ENCODE peak calls at places on chromosomes 1 and 21, in eight cellular contexts. O, D, F, X, R, M, W and H are unnamed samples.

GRCh38 chr1:62317021-62317768 is 2.0 kb downstream of the KANK4 start:
- DNase-seq in X (no peak), O (no peak), F (no peak), M (no peak), W (no peak), D (no peak), R (no peak), H (no peak)

GRCh38 chr1:240234477-240235225 is 143.0 kb downstream of the FMN2 start:
- DNase-seq in M (peak), W (peak), F (peak), D (no peak), R (peak), O (no peak), X (no peak), H (no peak)

GRCh38 chr1:100799954-100800612 is 80.5 kb downstream of the VCAM1 start:
- DNase-seq in F (peak), M (peak), O (no peak), W (no peak), R (no peak), D (no peak), X (no peak), H (no peak)

GRCh38 chr21:23475518-23476189 is 2131.6 kb downstream of the MRPL39 start:
- DNase-seq in O (no peak), M (no peak), W (no peak), F (no peak), X (no peak), R (no peak), D (no peak), H (no peak)

GRCh38 chr1:198935371-198935921 is 296.6 kb downstream of the PTPRC start:
- DNase-seq in X (no peak), D (peak), R (peak), M (peak), O (peak), W (peak), F (peak), H (no peak)

GRCh38 chr1:208088319-208088718 is 155.9 kb downstream of the PLXNA2 start:
- DNase-seq in F (peak), M (no peak), X (no peak), W (no peak), O (no peak), D (no peak), R (no peak), H (no peak)

GRCh38 chr1:14826172-14826636 is 227.7 kb downstream of the KAZN start:
- DNase-seq in O (no peak), D (peak), R (peak), M (peak), F (peak), W (no peak), X (peak), H (no peak)

GRCh38 chr1:9009438-9010366 is 16.5 kb downstream of the SLC2A7 start:
- DNase-seq in F (peak), D (no peak), R (no peak), W (no peak), M (peak), X (no peak), O (no peak), H (no peak)

GRCh38 chr1:218665216-218665615 is 320.1 kb downstream of the TGFB2 start:
- DNase-seq in W (no peak), M (peak), O (peak), F (peak), D (no peak), R (no peak), X (no peak), H (no peak)

GRCh38 chr1:176888471-176889032 is 276.0 kb downstream of the ASTN1 start:
- DNase-seq in X (no peak), W (no peak), F (no peak), D (no peak), M (no peak), O (no peak), R (no peak), H (no peak)

GRCh38 chr1:176073524-176074157 is 133.4 kb downstream of the COP1 start:
- DNase-seq in O (no peak), M (peak), D (peak), W (peak), X (no peak), R (peak), F (peak), H (peak)

GRCh38 chr1:202671388-202671787 is 38.9 kb downstream of the SYT2 start:
- DNase-seq in D (no peak), X (no peak), R (no peak), M (no peak), W (no peak), O (no peak), F (no peak), H (no peak)

GRCh38 chr1:221439734-221440436 is 302.0 kb downstream of the DUSP10 start:
- DNase-seq in M (peak), W (peak), X (no peak), F (peak), D (peak), O (no peak), R (peak), H (peak)

GRCh38 chr1:113396585-113396984 is 6.3 kb downstream of the MAGI3 start:
- DNase-seq in D (peak), X (no peak), F (peak), R (peak), M (peak), O (no peak), W (peak), H (no peak)

GRCh38 chr1:24878775-24879742 is 51.0 kb downstream of the RUNX3 start:
- DNase-seq in D (no peak), O (no peak), M (peak), R (peak), F (peak), W (peak), X (no peak), H (no peak)

GRCh38 chr1:94095112-94095637 is 25.8 kb downstream of the ABCA4 start:
- DNase-seq in R (peak), O (peak), X (peak), F (peak), D (peak), W (peak), M (peak), H (no peak)

GRCh38 chr1:20632386-20632785 is 872 bp upstream of the PINK1 start:
- DNase-seq in X (no peak), W (no peak), M (no peak), O (no peak), R (no peak), D (no peak), F (no peak), H (no peak)

GRCh38 chr1:172203135-172203823 is 217.2 kb upstream of the C1orf105 start:
- DNase-seq in D (peak), M (peak), W (no peak), X (no peak), R (no peak), O (no peak), F (peak), H (peak)

GRCh38 chr1:11522400-11523235 is 43.7 kb downstream of the DISP3 start:
- DNase-seq in D (no peak), O (no peak), W (no peak), X (no peak), M (no peak), R (no peak), F (no peak), H (no peak)

GRCh38 chr1:228010921-228011320 is 4.1 kb downstream of the WNT3A start:
- DNase-seq in W (no peak), O (no peak), F (no peak), D (no peak), M (no peak), R (no peak), X (no peak), H (no peak)

GRCh38 chr1:30853350-30853749 is 55.2 kb downstream of the SDC3 start:
- DNase-seq in X (no peak), O (no peak), R (no peak), F (no peak), W (no peak), M (peak), D (no peak), H (no peak)

GRCh38 chr1:8423702-8424538 is 106.0 kb downstream of the SLC45A1 start:
- DNase-seq in O (no peak), R (no peak), M (peak), W (peak), F (peak), X (no peak), D (peak), H (peak)

GRCh38 chr1:22289251-22289995 is 146.5 kb upstream of the WNT4 start:
- DNase-seq in M (peak), X (peak), D (peak), O (no peak), F (no peak), W (no peak), R (no peak), H (no peak)

GRCh38 chr21:25563399-25564116 is 43.7 kb downstream of the MRPL39 start:
- DNase-seq in W (no peak), X (no peak), R (no peak), O (no peak), M (peak), D (no peak), F (peak), H (peak)

GRCh38 chr1:25066731-25067520 is 136.8 kb upstream of the RUNX3 start:
- DNase-seq in X (no peak), M (no peak), D (no peak), W (no peak), R (no peak), O (no peak), F (no peak), H (no peak)

GRCh38 chr1:215807926-215808325 is 240.8 kb downstream of the KCTD3 start:
- DNase-seq in D (no peak), M (no peak), W (no peak), X (no peak), R (no peak), O (no peak), F (peak), H (no peak)

GRCh38 chr1:35568975-35569395 is 4.1 kb upstream of the TFAP2E start:
- DNase-seq in W (no peak), D (peak), M (peak), F (peak), R (no peak), O (no peak), X (no peak), H (no peak)

GRCh38 chr1:32521165-32521564 is 18.1 kb upstream of the ZBTB8A start:
- DNase-seq in O (no peak), D (no peak), M (no peak), R (no peak), W (no peak), F (no peak), X (no peak), H (no peak)

GRCh38 chr1:162756523-162756922 is 34.0 kb upstream of the HSD17B7 start:
- DNase-seq in R (no peak), D (no peak), X (no peak), F (peak), M (no peak), O (no peak), W (no peak), H (no peak)

GRCh38 chr1:28893403-28894102 is 20.8 kb upstream of the EPB41 start:
- DNase-seq in F (peak), W (no peak), O (no peak), M (peak), R (no peak), X (peak), D (no peak), H (peak)

GRCh38 chr1:55955237-55955636 is 624.1 kb downstream of the PLPP3 start:
- DNase-seq in O (no peak), D (no peak), F (peak), R (no peak), X (no peak), M (peak), W (no peak), H (no peak)

GRCh38 chr1:68331117-68331865 is 99.0 kb upstream of the WLS start:
- DNase-seq in D (peak), X (no peak), M (peak), F (peak), R (peak), W (peak), O (no peak), H (no peak)

GRCh38 chr1:153627797-153628626 is at the start of gene S100A1:
- DNase-seq in M (no peak), W (no peak), D (no peak), O (no peak), R (no peak), F (no peak), X (no peak), H (no peak)

GRCh38 chr1:6634278-6635052 is 9.8 kb downstream of the THAP3 start:
- DNase-seq in X (no peak), O (no peak), F (peak), M (peak), D (peak), W (no peak), R (no peak), H (peak)

GRCh38 chr21:36773111-36773510 is 74.2 kb downstream of the SIM2 start:
- DNase-seq in D (no peak), W (peak), O (no peak), F (peak), R (no peak), M (peak), X (no peak), H (no peak)

GRCh38 chr1:172351761-172352161 is 68.7 kb upstream of the C1orf105 start:
- DNase-seq in O (no peak), W (peak), D (no peak), X (no peak), M (peak), R (no peak), F (peak), H (no peak)

DNA sequence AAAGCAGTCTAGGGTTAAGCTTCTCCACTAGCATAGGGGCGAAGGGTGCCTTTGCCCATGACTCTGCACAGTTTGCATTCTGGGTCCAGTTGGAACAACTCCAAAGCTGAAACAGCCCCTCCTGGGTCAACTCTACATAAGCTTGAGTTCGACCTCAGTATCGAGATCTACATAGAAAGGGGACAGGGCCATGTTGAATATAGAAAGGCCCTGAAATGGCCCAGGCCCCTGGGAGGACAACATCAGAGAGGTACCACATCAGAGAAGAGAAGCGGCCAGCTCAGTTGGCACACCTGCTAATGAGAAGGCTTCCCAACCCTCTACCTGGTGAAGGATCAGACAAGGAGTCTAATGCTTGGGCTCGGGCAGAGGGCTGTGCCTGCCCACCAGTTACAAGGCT is 1.6 kb downstream of the DENND2D start:
- DNase-seq in R (no peak), O (no peak), M (no peak), F (no peak), X (no peak), D (no peak), W (no peak), H (no peak)
- H3K4me3 ChIP-seq in R (no peak), O (no peak), M (no peak), F (no peak), X (peak), D (no peak), W (no peak), H (peak)

GRCh38 chr1:84434756-84435142 is 36.5 kb downstream of the DNASE2B start:
- DNase-seq in M (peak), X (no peak), F (no peak), W (no peak), D (no peak), O (no peak), R (no peak), H (no peak)

GRCh38 chr1:84434081-84434755 is 35.9 kb downstream of the DNASE2B start:
- DNase-seq in D (no peak), F (no peak), R (no peak), O (no peak), W (no peak), M (no peak), X (no peak), H (no peak)

GRCh38 chr1:84435159-84435558 is 36.9 kb downstream of the DNASE2B start:
- DNase-seq in X (no peak), M (peak), F (no peak), R (no peak), W (no peak), D (no peak), O (no peak), H (peak)

GRCh38 chr1:84430519-84430918 is 32.2 kb downstream of the DNASE2B start:
- DNase-seq in R (no peak), M (no peak), O (no peak), X (no peak), D (no peak), F (no peak), W (no peak), H (no peak)

DNA sequence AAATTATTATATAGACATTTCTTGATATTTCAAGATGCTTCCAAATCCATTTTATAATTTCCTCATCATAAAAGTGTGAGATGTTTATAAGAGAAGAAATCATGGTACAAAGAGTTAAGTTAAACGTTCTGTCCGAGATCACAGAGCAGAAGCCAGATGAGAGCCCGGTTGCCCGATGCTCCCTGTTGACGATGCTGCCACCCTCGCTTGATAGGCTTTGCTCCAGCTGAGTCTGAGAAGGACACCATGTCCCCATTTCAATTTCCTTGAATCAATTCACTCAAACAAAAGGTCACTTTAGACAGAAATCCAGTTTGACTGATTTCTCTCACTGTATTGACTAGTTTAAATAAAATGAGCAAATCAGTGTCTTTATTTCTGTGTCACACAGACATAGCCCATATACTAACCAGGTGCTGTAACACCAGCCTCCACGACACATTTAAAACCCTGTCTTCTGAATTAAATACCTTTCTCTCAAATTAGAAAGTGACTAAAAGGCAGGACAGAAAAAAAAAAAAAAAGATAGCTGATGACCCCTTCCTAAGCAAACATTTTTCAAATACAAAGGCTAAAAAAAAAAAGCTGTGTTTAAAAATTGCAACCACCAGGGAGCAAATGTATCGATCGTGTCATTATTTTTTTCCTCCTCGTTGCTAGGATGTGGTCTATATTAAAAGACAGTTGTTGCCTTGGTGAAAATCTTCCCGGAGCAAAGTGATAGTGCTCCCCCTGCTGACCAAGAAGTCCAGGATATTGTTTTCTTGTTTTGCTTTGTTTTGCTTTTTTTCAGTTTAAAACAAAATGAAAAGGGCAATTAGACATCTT is 35.2 kb downstream of the DNASE2B start:
- DNase-seq in X (no peak), M (peak), W (peak), O (no peak), R (peak), F (peak), D (peak), H (peak)
- H3K4me3 ChIP-seq in X (peak), M (peak), W (peak), O (no peak), R (no peak), F (peak), D (peak), H (no peak)

DNA sequence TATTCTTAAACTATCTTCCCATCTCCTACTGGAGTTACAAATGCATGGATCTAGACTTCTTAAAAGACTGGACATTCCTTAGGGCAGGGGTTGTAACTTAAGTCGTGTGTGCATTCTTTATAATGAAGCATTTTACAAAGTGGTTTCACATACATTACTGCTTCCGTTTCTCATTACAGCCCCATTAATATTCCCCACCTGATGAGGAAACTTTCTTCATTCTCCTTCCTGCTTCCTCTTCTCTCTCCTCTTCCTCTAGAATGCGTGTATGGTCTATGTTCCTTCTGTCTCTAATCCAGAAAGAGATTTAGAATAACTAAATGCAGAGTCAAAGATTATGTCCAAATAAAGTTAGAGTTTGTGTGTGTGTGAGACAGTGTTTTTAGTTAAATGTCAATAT is 1.8 kb upstream of the CAP1 start:
- DNase-seq in R (no peak), O (no peak), D (no peak), M (no peak), F (no peak), X (no peak), W (no peak), H (no peak)
- H3K4me3 ChIP-seq in R (no peak), O (no peak), D (no peak), M (no peak), F (no peak), X (no peak), W (no peak), H (no peak)

GRCh38 chr1:85991261-85991660 is 165.3 kb downstream of the COL24A1 start:
- DNase-seq in D (no peak), O (no peak), X (no peak), W (no peak), F (no peak), M (no peak), R (no peak), H (no peak)
- H3K4me3 ChIP-seq in D (no peak), O (no peak), X (no peak), W (no peak), F (no peak), M (no peak), R (no peak), H (no peak)

GRCh38 chr1:110464340-110464739 is 13.4 kb downstream of the PROK1 start:
- DNase-seq in R (no peak), M (peak), O (no peak), W (peak), D (no peak), X (no peak), F (peak), H (no peak)
- H3K4me3 ChIP-seq in R (no peak), M (no peak), O (no peak), W (no peak), D (no peak), X (no peak), F (no peak), H (no peak)

DNA sequence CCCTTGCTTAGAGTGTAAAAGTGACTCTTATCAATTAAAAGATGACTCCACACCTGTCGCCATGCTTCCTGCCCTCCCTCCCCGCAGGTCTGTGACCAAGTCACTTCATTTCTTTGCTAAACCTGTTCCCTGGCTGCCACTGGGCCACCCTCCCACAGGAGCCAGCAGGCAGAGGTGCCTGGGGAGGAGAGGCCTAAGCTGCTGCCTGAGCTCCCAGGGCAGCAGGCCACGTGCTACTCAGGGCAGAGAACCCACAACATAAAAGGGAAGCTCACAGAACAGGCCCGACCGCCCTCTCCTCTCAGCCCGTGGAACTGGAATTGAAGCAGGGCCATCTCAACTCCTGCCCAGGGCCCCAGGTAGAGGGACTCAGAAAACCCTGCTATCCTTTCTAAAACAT is 4.9 kb downstream of the C1orf198 start:
- DNase-seq in O (no peak), X (no peak), D (no peak), F (no peak), W (no peak), M (no peak), R (no peak), H (no peak)
- H3K4me3 ChIP-seq in O (no peak), X (no peak), D (no peak), F (no peak), W (no peak), M (peak), R (peak), H (no peak)